ENCODE peak calls at places on chromosomes 4 and X, in four cellular contexts. Z, V, M and X are unnamed samples.

GRCh38 chrX:52608961-52609360 is 45.7 kb downstream of the SSX7 start:
- DNase-seq in Z (no peak), V (no peak), M (no peak), X (no peak)

GRCh38 chrX:124098089-124098488 is 136.6 kb downstream of the STAG2 start:
- DNase-seq in Z (peak), V (no peak), M (peak), X (no peak)

GRCh38 chrX:9370888-9371287 is 94.0 kb upstream of the TBL1X start:
- DNase-seq in Z (no peak), V (no peak), M (no peak), X (no peak)

GRCh38 chr4:89509708-89510269 is 202.2 kb upstream of the GPRIN3 start:
- DNase-seq in Z (no peak), V (peak), M (no peak), X (no peak)

GRCh38 chr4:151911970-151912369 is 151.2 kb upstream of the GATB start:
- DNase-seq in Z (no peak), V (no peak), M (no peak), X (no peak)

GRCh38 chrX:1481636-1482529 is 29.2 kb upstream of the ASMTL start:
- DNase-seq in Z (peak), V (peak), M (peak), X (peak)

GRCh38 chrX:120791013-120791643 is 84.5 kb downstream of the CT47B1 start:
- DNase-seq in Z (peak), V (no peak), M (no peak), X (no peak)

GRCh38 chr4:23888421-23889319 is 1.2 kb downstream of the PPARGC1A start:
- DNase-seq in Z (no peak), V (no peak), M (peak), X (no peak)

GRCh38 chrX:136468391-136469103 is 19.2 kb upstream of the BRS3 start:
- DNase-seq in Z (no peak), V (no peak), M (no peak), X (no peak)

GRCh38 chr4:118557298-118557851 is 127.8 kb upstream of the METTL14 start:
- DNase-seq in Z (peak), V (no peak), M (no peak), X (no peak)

GRCh38 chrX:108001218-108001814 is 19.1 kb upstream of the TEX13B start:
- DNase-seq in Z (peak), V (no peak), M (peak), X (no peak)

GRCh38 chr4:174012135-174012923 is 271.1 kb downstream of the FBXO8 start:
- DNase-seq in Z (no peak), V (no peak), M (no peak), X (no peak)

GRCh38 chr4:176814770-176815169 is 22.0 kb upstream of the VEGFC start:
- DNase-seq in Z (no peak), V (no peak), M (no peak), X (no peak)

GRCh38 chr4:102684605-102685052 is 76.1 kb downstream of the MANBA start:
- DNase-seq in Z (peak), V (peak), M (no peak), X (no peak)

GRCh38 chr4:109548655-109549054 is 11.4 kb upstream of the MCUB start:
- DNase-seq in Z (no peak), V (no peak), M (no peak), X (no peak)

GRCh38 chr4:4871267-4872147 is 12.0 kb downstream of the MSX1 start:
- DNase-seq in Z (no peak), V (no peak), M (no peak), X (no peak)

GRCh38 chr4:130534651-130535050 is 1438.7 kb downstream of the C4orf33 start:
- DNase-seq in Z (no peak), V (no peak), M (no peak), X (no peak)

GRCh38 chr4:83561381-83561780 is 25.5 kb downstream of the GPAT3 start:
- DNase-seq in Z (no peak), V (no peak), M (peak), X (no peak)

GRCh38 chrX:48896611-48897011 is 957 bp downstream of the TIMM17B start:
- DNase-seq in Z (peak), V (no peak), M (no peak), X (no peak)

GRCh38 chr4:59904331-59904730 is 1295.8 kb upstream of the ADGRL3 start:
- DNase-seq in Z (no peak), V (no peak), M (no peak), X (no peak)

GRCh38 chrX:38699116-38699515 is 102.1 kb upstream of the MID1IP1 start:
- DNase-seq in Z (no peak), V (no peak), M (no peak), X (no peak)

GRCh38 chr4:99587803-99588202 is 13.2 kb downstream of the MTTP start:
- DNase-seq in Z (no peak), V (no peak), M (no peak), X (no peak)

GRCh38 chrX:2466876-2467656 is 33.7 kb downstream of the DHRSX start:
- DNase-seq in Z (no peak), V (no peak), M (peak), X (no peak)

GRCh38 chrX:35380808-35381700 is 417.1 kb upstream of the MAGEB16 start:
- DNase-seq in Z (peak), V (peak), M (peak), X (no peak)

GRCh38 chrX:19005909-19006308 is 22.0 kb upstream of the PHKA2 start:
- DNase-seq in Z (no peak), V (no peak), M (peak), X (no peak)

GRCh38 chrX:99033226-99033901 is 1376.7 kb downstream of the PCDH19 start:
- DNase-seq in Z (no peak), V (no peak), M (no peak), X (no peak)

GRCh38 chrX:39721570-39722279 is 376.0 kb downstream of the BCOR start:
- DNase-seq in Z (no peak), V (no peak), M (no peak), X (no peak)

GRCh38 chrX:86051741-86052140 is 4.4 kb upstream of the CHM start:
- DNase-seq in Z (no peak), V (no peak), M (no peak), X (no peak)

GRCh38 chr4:10117424-10118354 is 1.1 kb upstream of the WDR1 start:
- DNase-seq in Z (peak), V (peak), M (no peak), X (no peak)

GRCh38 chrX:130575831-130576404 is 174.1 kb downstream of the RBMX2 start:
- DNase-seq in Z (peak), V (no peak), M (peak), X (peak)

GRCh38 chr4:40848981-40849380 is 99.2 kb downstream of the NSUN7 start:
- DNase-seq in Z (no peak), V (no peak), M (no peak), X (no peak)

GRCh38 chr4:15778742-15779231 is 659 bp downstream of the CD38 start:
- DNase-seq in Z (no peak), V (no peak), M (no peak), X (peak)

GRCh38 chr4:55397521-55398321 is 2.0 kb downstream of the TMEM165 start:
- DNase-seq in Z (peak), V (no peak), M (no peak), X (no peak)

GRCh38 chrX:2351999-2352995 is 148.5 kb downstream of the DHRSX start:
- DNase-seq in Z (peak), V (no peak), M (no peak), X (no peak)

GRCh38 chrX:39854772-39855747 is 242.7 kb downstream of the BCOR start:
- DNase-seq in Z (no peak), V (peak), M (no peak), X (no peak)

GRCh38 chrX:23333842-23334535 is 660 bp upstream of the PTCHD1 start:
- DNase-seq in Z (no peak), V (no peak), M (no peak), X (peak)

GRCh38 chr4:51895158-51895557 is 52.2 kb downstream of the DCUN1D4 start:
- DNase-seq in Z (no peak), V (no peak), M (no peak), X (no peak)

GRCh38 chr4:104395219-104395618 is 99.5 kb downstream of the CXXC4 start:
- DNase-seq in Z (no peak), V (no peak), M (no peak), X (no peak)

GRCh38 chr4:140901736-140902336 is 145.7 kb upstream of the TBC1D9 start:
- DNase-seq in Z (no peak), V (no peak), M (no peak), X (no peak)

GRCh38 chr4:89681219-89681618 is 155.7 kb downstream of the SNCA start:
- DNase-seq in Z (no peak), V (no peak), M (peak), X (peak)

GRCh38 chr4:175419120-175419774 is 392.8 kb downstream of the GPM6A start:
- DNase-seq in Z (no peak), V (no peak), M (peak), X (no peak)
- TF ChIP-seq NR2C2 in Z (no peak), V (no peak), M (no peak), X (no peak)

GRCh38 chr4:18844726-18845125 is 823.2 kb upstream of the LCORL start:
- DNase-seq in Z (no peak), V (no peak), M (no peak), X (no peak)
- TF ChIP-seq ETV6 in Z (no peak), V (no peak), M (no peak), X (no peak)

DNA sequence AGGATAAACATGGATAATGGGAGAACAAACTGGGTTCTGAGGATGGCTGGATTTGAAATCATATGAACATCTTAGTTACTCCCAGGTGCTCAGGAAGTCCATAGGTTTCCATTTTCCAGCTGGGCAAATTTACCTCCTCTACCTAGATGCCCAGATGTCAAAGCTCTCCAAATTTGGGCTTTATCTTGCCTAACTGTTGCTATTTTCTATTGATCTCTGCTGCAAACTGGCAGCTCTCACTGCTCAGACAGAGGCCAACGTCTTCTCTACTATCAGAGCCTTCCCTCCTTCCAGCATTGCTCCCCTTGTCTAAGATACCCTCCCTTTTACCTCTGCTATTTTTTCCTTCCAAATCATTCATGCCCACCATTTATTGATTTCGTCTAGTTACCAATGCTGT is 62.1 kb downstream of the LDB2 start:
- DNase-seq in Z (no peak), V (no peak), M (no peak), X (no peak)
- TF ChIP-seq NR2C2 in Z (no peak), V (no peak), M (no peak), X (no peak)

GRCh38 chr4:138448169-138448568 is 206.0 kb upstream of the SLC7A11 start:
- DNase-seq in Z (no peak), V (no peak), M (no peak), X (no peak)

GRCh38 chr4:138450546-138450945 is 208.4 kb upstream of the SLC7A11 start:
- DNase-seq in Z (no peak), V (no peak), M (no peak), X (no peak)

GRCh38 chr4:138444260-138444659 is 202.1 kb upstream of the SLC7A11 start:
- DNase-seq in Z (no peak), V (no peak), M (no peak), X (no peak)

GRCh38 chr4:138449938-138450337 is 207.8 kb upstream of the SLC7A11 start:
- DNase-seq in Z (no peak), V (no peak), M (no peak), X (no peak)

GRCh38 chr4:138445098-138445497 is 202.9 kb upstream of the SLC7A11 start:
- DNase-seq in Z (no peak), V (no peak), M (no peak), X (no peak)
- TF ChIP-seq ETV6 in Z (no peak), V (no peak), M (no peak), X (no peak)

DNA sequence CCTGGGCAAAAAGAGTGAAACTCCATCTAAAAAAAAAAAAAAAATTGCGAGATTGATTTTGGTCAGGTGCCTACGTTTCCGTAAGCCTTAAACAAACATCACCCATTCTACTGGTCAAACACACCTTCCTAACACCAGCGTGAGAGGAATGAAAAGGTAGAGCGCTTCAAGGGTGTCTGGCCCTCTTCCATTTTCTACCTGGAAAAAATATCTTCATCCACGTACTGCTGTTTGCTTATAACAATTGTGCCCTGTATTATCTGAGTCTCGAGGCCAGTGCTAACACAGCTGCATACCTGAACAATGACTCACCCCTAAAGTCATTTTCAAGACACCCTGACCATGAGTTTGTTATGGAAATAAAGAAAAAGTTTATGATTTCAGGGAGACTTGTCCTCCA is 13.9 kb downstream of the TMSB4X start:
- DNase-seq in Z (peak), V (no peak), M (peak), X (no peak)
- TF ChIP-seq NR2C2 in Z (no peak), V (no peak), M (no peak), X (no peak)

GRCh38 chr4:2733001-2733843 is 22.9 kb downstream of the TNIP2 start:
- DNase-seq in Z (no peak), V (no peak), M (peak), X (no peak)
- TF ChIP-seq ETV6 in Z (no peak), V (no peak), M (no peak), X (no peak)